ENCODE peak calls at places on chromosomes 1 and 21, in ten cellular contexts. X, Z, E, D, P, F, K, O, I and V are unnamed samples. For H3K27me3, the result is how much of the 10 kb centered on the place peaks cover.

GRCh38 chr1:150619576-150620509 is 9.6 kb downstream of the ENSA start:
- DNase-seq in K (no peak), Z (no peak), I (no peak), E (peak), O (no peak), P (no peak), X (peak), D (no peak), F (no peak), V (no peak)

GRCh38 chr1:27981146-27981545 is 21.4 kb downstream of the XKR8 start:
- DNase-seq in O (no peak), Z (no peak), K (no peak), D (no peak), X (no peak), E (peak), I (no peak), P (no peak), F (no peak), V (no peak)

GRCh38 chr1:223708001-223708359 is 4.4 kb upstream of the CAPN2 start:
- DNase-seq in K (no peak), O (no peak), D (no peak), Z (no peak), E (no peak), I (peak), F (no peak), X (no peak), P (no peak), V (no peak)

GRCh38 chr1:41233708-41234107 is 8.4 kb downstream of the SCMH1 start:
- DNase-seq in Z (no peak), D (no peak), O (no peak), I (no peak), F (no peak), P (no peak), E (no peak), K (no peak), X (no peak), V (no peak)

GRCh38 chr21:26519142-26519541 is 53.9 kb downstream of the CYYR1 start:
- DNase-seq in P (no peak), E (no peak), O (no peak), D (no peak), I (no peak), X (no peak), F (no peak), Z (no peak), K (no peak), V (no peak)

GRCh38 chr1:66464802-66465201 is 69.2 kb upstream of the SGIP1 start:
- DNase-seq in Z (peak), D (no peak), X (no peak), K (no peak), I (no peak), P (no peak), E (peak), O (no peak), F (no peak), V (no peak)

GRCh38 chr1:168136709-168137514 is at the start of gene GPR161:
- DNase-seq in E (peak), F (no peak), K (peak), D (no peak), I (peak), P (peak), O (peak), Z (no peak), X (peak), V (no peak)

GRCh38 chr21:45306832-45307571 is 19.3 kb upstream of the POFUT2 start:
- DNase-seq in P (peak), D (peak), I (peak), E (peak), O (peak), K (no peak), F (no peak), Z (no peak), X (no peak), V (no peak)

GRCh38 chr21:31630062-31630711 is 29.3 kb upstream of the SOD1 start:
- DNase-seq in O (no peak), Z (peak), I (no peak), D (peak), P (no peak), F (no peak), E (peak), K (no peak), X (no peak), V (no peak)

GRCh38 chr1:233714631-233715217 is 100.8 kb downstream of the KCNK1 start:
- DNase-seq in K (no peak), D (no peak), O (no peak), Z (no peak), I (no peak), E (no peak), P (no peak), X (no peak), F (peak), V (no peak)

GRCh38 chr21:34986561-34987533 is 62.3 kb downstream of the RUNX1 start:
- DNase-seq in Z (peak), E (peak), K (no peak), I (peak), X (peak), F (no peak), D (no peak), P (no peak), O (no peak), V (peak)

GRCh38 chr1:7646981-7647901 is 123.9 kb upstream of the VAMP3 start:
- DNase-seq in O (peak), Z (no peak), X (peak), E (peak), I (peak), F (no peak), K (peak), D (no peak), P (peak), V (peak)

GRCh38 chr1:223700388-223700918 is 11.9 kb upstream of the CAPN2 start:
- DNase-seq in D (no peak), P (no peak), K (no peak), Z (no peak), I (peak), X (no peak), E (peak), O (no peak), F (no peak), V (no peak)

GRCh38 chr1:156594124-156594678 is 2.6 kb downstream of the NAXE start:
- DNase-seq in E (no peak), I (no peak), F (no peak), P (no peak), D (no peak), K (no peak), X (no peak), O (no peak), Z (no peak), V (no peak)

GRCh38 chr1:165531021-165531420 is 12.8 kb upstream of the LRRC52 start:
- DNase-seq in K (no peak), P (no peak), I (no peak), X (no peak), F (peak), O (no peak), E (no peak), Z (no peak), D (no peak), V (no peak)

GRCh38 chr1:218938259-218938658 is 235.4 kb upstream of the LYPLAL1 start:
- DNase-seq in I (no peak), D (no peak), Z (no peak), K (no peak), F (no peak), E (peak), X (no peak), O (no peak), P (no peak), V (no peak)

GRCh38 chr1:173332026-173332425 is 124.9 kb upstream of the TNFSF4 start:
- DNase-seq in D (no peak), Z (no peak), O (no peak), K (no peak), E (peak), I (no peak), F (peak), X (no peak), P (no peak), V (no peak)

GRCh38 chr1:54081306-54082270 is 28.2 kb downstream of the TCEANC2 start:
- DNase-seq in D (no peak), K (peak), X (peak), O (no peak), P (peak), I (peak), F (no peak), E (peak), Z (peak), V (peak)

GRCh38 chr1:227449051-227449450 is 114.3 kb upstream of the ZNF678 start:
- DNase-seq in E (no peak), D (no peak), O (no peak), P (no peak), I (peak), K (peak), X (peak), Z (no peak), F (no peak), V (no peak)

GRCh38 chr1:11293856-11294255 is 20.9 kb downstream of the UBIAD1 start:
- DNase-seq in X (no peak), P (no peak), K (no peak), D (no peak), F (no peak), Z (no peak), E (no peak), I (no peak), O (no peak), V (no peak)

GRCh38 chr1:10575616-10576015 is 100.9 kb downstream of the PEX14 start:
- DNase-seq in E (peak), X (no peak), I (no peak), K (no peak), F (no peak), P (no peak), O (no peak), Z (peak), D (no peak), V (no peak)

GRCh38 chr1:181133441-181133951 is 45.0 kb downstream of the IER5 start:
- DNase-seq in K (no peak), E (no peak), X (no peak), Z (no peak), P (no peak), D (no peak), O (no peak), I (peak), F (no peak), V (no peak)

GRCh38 chr1:24915819-24916602 is 14.1 kb downstream of the RUNX3 start:
- DNase-seq in F (no peak), I (peak), K (no peak), X (no peak), E (no peak), P (no peak), Z (no peak), D (no peak), O (no peak), V (no peak)

GRCh38 chr1:70066711-70067110 is 138.7 kb downstream of the LRRC40 start:
- DNase-seq in Z (no peak), X (no peak), E (no peak), D (no peak), F (no peak), I (no peak), K (no peak), P (no peak), O (no peak), V (no peak)

GRCh38 chr1:240831922-240832321 is 220.0 kb upstream of the GREM2 start:
- DNase-seq in F (no peak), X (no peak), O (no peak), K (no peak), Z (no peak), E (no peak), I (no peak), D (no peak), P (no peak), V (no peak)

GRCh38 chr1:244011251-244011650 is 39.8 kb upstream of the ZBTB18 start:
- DNase-seq in D (no peak), O (no peak), F (no peak), X (no peak), E (peak), I (no peak), Z (peak), K (no peak), P (no peak), V (no peak)

GRCh38 chr1:201190624-201191051 is at the start of gene IGFN1:
- DNase-seq in E (no peak), O (no peak), K (peak), X (no peak), D (no peak), Z (no peak), I (peak), F (no peak), P (no peak), V (no peak)

GRCh38 chr1:44144962-44145756 is 3.7 kb upstream of the KLF18 start:
- DNase-seq in I (no peak), D (no peak), X (no peak), O (no peak), K (no peak), E (no peak), F (no peak), P (no peak), Z (no peak), V (no peak)

GRCh38 chr1:223258751-223259177 is 105.2 kb downstream of the SUSD4 start:
- DNase-seq in Z (no peak), D (no peak), K (no peak), O (no peak), E (peak), I (no peak), P (no peak), F (peak), X (no peak), V (no peak)

GRCh38 chr1:66350001-66350547 is 183.9 kb upstream of the SGIP1 start:
- DNase-seq in E (peak), X (peak), Z (no peak), K (no peak), F (no peak), I (peak), O (no peak), P (peak), D (no peak), V (peak)

DNA sequence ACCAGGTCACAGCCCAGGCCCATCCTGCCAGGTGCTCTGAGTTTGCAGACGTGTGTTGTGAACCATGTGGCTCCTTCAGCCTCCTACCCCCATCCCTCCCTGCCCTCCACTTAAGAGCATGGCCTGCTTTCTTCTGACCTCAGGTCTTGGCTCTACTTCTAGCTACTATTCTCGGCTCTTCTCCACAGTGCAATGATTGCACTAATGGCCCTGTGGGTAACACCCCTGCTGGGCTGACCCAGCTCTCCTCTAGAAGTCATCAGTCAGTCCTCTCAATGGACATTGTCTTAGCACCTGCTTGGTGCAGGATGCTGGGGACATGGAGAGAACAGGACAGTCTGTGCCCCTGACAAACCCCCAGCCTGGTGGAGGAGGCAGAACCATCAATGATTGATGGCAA is 22.2 kb upstream of the IFFO2 start:
- DNase-seq in D (no peak), O (no peak), X (no peak), P (no peak), I (no peak), E (no peak), Z (no peak), K (no peak), F (no peak), V (no peak)
- H3K4me3 ChIP-seq in D (no peak), O (no peak), X (no peak), P (no peak), I (no peak), E (no peak), Z (no peak), K (no peak), F (no peak), V (no peak)

DNA sequence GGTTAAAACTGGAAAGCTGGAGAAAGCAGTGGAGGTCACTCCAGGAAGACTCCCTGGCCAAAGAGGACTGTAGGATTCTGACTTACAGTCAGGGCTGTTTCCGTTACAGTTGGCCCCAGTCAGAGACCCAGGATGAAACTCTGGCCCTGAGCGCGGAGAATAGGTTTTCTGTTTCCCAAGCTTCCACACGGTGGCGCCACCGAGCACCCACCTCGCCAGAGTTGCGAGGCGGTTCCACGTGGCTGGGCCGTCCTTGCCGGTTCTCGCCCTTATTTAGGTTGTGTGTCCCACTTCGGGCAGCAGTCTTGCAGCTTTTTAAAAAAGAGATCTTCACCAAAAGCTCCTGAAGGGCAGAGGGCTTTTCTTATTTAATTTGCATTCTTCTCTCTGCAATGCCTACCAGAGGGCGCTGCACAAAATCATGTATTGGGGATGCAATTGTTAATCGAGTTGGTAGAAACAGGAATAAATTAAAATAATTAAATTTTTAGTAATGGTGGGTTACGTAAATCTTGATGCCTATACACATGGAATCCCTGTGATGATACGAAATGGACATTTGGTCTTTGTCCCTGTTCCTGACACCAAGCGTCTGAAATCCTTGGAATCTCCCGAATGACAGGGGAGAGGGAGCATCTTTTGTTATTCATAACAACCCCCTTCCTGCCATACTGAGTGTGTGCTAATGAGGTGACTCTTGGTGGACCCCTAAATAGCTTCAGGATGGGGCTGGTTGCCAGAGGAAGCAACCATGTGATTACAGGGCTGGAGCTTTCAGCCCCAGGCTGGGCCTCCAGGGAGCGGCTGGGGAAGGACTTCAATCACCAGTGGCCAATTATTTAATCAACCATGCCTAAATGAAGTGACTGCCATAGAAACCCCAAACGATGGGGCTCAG is 5.5 kb upstream of the S100A7 start:
- DNase-seq in F (no peak), P (peak), Z (no peak), D (no peak), E (peak), O (no peak), I (peak), X (peak), K (peak), V (peak)
- H3K27me3 ChIP-seq in F (under half), P (under half), Z (under half), D (under half), E (under half), O (under half), I (under half), X (under half), K (under half), V (under half)

DNA sequence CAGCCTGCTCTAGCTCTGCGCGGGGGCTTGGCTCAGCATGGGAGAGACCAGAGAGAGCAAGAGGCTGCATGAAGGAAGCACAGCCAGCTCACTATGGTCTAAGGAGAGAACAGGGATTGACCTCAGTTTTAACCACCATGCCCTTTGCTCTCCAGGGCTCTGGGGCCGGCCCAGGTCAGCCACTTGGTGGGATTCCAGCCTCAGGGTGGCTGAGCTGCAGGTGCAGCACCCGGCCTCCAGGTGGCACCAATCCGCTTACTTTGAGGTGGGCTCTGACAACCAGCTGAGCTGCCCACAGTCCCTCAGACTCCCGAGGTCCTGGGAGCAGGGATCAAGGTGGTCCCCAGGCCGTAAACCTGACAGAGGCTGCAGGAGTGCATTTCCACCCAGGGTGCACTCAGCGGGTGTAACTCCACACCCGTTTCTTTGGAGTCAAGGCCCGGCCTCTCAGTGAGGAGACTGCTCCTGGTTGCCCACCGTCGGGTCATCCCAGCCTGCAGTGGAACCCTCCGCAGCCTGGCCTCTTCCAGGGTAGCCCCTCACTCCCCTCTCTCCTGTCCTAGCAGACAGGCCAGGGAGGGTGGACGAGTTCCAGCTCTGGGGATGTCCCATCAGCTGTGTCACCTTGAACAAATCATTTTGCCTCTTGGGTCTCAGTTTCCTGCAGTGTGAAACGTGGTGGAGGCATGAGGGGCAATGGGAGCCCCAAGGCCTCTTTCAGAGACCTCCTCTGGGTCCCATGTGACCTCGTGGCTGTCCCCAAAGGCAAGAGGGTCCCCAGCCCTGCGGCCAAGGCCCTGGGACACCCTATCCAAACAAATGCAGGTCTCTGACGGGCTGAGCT is 607 bp upstream of the LGR6 start:
- DNase-seq in E (peak), F (no peak), D (no peak), O (no peak), Z (no peak), I (peak), P (peak), K (peak), X (peak), V (peak)
- H3K4me3 ChIP-seq in E (no peak), F (peak), D (peak), O (peak), Z (no peak), I (peak), P (peak), K (peak), X (no peak), V (no peak)

DNA sequence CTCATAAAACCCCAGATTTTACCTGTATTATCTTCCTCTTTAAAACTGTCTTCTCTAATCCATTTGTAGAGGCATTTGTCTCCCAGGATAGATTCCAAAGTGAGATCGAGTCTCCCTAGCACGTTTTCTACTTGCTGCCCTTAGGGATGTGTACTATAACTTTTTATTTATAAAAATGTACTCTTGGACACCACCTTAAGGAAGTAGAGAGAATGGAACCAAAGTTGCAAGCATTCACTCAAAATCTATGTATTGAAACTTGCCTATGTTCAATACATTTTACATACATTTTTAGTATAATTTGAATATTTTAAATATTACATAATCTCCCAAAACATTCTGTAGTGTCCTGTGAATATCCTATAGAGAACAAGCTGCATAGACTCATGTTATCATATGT is 842 bp upstream of the SPRR2A start:
- DNase-seq in O (no peak), K (no peak), E (no peak), F (no peak), P (no peak), D (no peak), X (no peak), I (no peak), Z (no peak), V (no peak)
- H3K27me3 ChIP-seq in O (under half), K (under half), E (under half), F (under half), P (under half), D (under half), X (under half), I (under half), Z (under half), V (under half)

GRCh38 chr1:4033732-4034131 is 133.7 kb upstream of the C1orf174 start:
- DNase-seq in E (no peak), X (no peak), P (no peak), F (peak), K (no peak), O (no peak), I (peak), D (no peak), Z (no peak), V (no peak)
- H3K4me3 ChIP-seq in E (no peak), X (no peak), P (no peak), F (no peak), K (no peak), O (no peak), I (no peak), D (no peak), Z (no peak), V (no peak)